ENCODE peak calls at places on chromosomes 12 and 14, in eight cellular contexts. D is neural progenitor cell; O is kidney; L is bronchial epithelial cell; T is fibroblast of pulmonary artery; Z is A549; K is naive thymus-derived CD4-positive, alpha-beta T cell; H is HFF-Myc. F is an unnamed sample.

GRCh38 chr12:111664961-111665865 is 20.5 kb downstream of the BRAP start:
- DNase-seq in O (no peak), T (no peak), D (no peak), L (no peak), K (no peak), Z (no peak), H (no peak), F (no peak)

GRCh38 chr12:57513266-57513665 is 7.0 kb downstream of the DDIT3 start:
- DNase-seq in O (no peak), L (no peak), T (no peak), Z (no peak), K (no peak), D (no peak), H (no peak), F (no peak)

GRCh38 chr14:104138098-104138890 is at the start of gene KIF26A:
- DNase-seq in D (peak), O (peak), H (no peak), K (no peak), Z (peak), L (no peak), T (no peak), F (peak)

GRCh38 chr12:43675048-43675904 is 83.3 kb downstream of the PUS7L start:
- DNase-seq in H (no peak), O (no peak), L (peak), D (no peak), K (no peak), T (peak), Z (no peak), F (no peak)

GRCh38 chr12:117141097-117141898 is 42.1 kb upstream of the TESC start:
- DNase-seq in D (no peak), H (no peak), Z (no peak), O (no peak), K (no peak), T (no peak), L (no peak), F (no peak)

GRCh38 chr14:26261368-26262122 is 336.3 kb downstream of the NOVA1 start:
- DNase-seq in L (no peak), O (no peak), D (peak), Z (no peak), H (no peak), K (no peak), T (no peak), F (no peak)

GRCh38 chr12:6684609-6685008 is 4.6 kb downstream of the ZNF384 start:
- DNase-seq in O (no peak), L (no peak), D (peak), T (peak), K (no peak), Z (peak), H (no peak), F (peak)

GRCh38 chr12:89529738-89530137 is 3.9 kb upstream of the POC1B start:
- DNase-seq in D (peak), O (no peak), H (no peak), L (peak), K (no peak), Z (peak), T (peak), F (peak)

GRCh38 chr14:20002319-20002718 is 356 bp downstream of the OR4Q2 start:
- DNase-seq in H (no peak), L (no peak), Z (no peak), O (no peak), D (no peak), T (no peak), K (no peak), F (no peak)

GRCh38 chr14:95482967-95483842 is 33.2 kb downstream of the SYNE3 start:
- DNase-seq in O (peak), H (peak), T (peak), L (peak), D (no peak), K (no peak), Z (peak), F (no peak)

GRCh38 chr12:108616941-108617858 is 16.5 kb downstream of the SELPLG start:
- DNase-seq in D (no peak), H (no peak), Z (peak), T (no peak), L (no peak), O (no peak), K (peak), F (peak)

GRCh38 chr14:97977711-97978261 is 1180.6 kb downstream of the VRK1 start:
- DNase-seq in K (peak), H (no peak), D (no peak), L (peak), Z (no peak), O (peak), T (peak), F (peak)

DNA sequence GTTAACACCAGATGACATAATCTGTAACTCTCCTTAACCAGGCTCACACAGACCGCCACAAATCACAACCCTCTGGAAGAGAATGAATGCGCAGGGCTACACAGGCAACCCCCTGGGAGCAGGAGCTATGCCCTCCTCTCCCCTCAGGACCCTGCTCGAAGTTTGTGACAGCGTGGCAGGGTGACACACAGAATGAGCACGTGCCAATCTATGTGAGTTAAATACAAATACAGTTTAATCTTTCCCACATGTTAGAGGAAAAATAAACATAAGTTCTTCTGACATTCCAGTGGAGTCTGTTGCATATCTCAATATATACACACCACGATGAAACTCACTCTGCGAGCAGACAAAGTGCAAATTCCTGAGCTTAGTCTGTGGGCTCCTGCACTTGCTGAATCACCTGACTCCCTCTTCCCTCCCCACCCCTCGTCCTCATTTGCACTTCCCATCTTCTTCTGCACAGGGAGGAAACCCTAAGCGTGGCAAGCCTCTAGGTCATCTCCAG is 37.6 kb downstream of the BCAT1 start:
- DNase-seq in H (peak), O (no peak), T (peak), L (no peak), D (no peak), K (no peak), Z (no peak), F (no peak)
- H3K4me3 ChIP-seq in H (no peak), O (no peak), T (no peak), L (no peak), D (no peak), K (no peak), Z (no peak), F (no peak)

DNA sequence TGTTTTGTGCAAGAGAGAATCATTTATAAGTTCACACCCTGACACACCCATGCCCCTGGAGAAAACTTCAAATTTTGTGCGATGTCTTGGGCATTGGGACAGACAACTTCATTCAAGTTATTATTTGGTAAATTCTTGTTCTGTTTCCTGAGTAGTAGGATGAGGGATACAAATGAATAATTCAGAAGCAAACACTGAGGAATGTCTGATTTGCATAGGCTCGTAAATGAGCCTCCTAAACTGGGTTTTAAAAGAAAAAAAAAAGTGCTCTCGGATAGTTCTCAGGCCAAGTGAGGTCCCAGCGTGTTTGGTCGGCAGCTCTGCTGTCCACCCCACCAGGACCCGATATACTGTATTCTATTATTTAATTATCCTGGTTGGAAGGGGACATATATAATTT is 134.7 kb upstream of the CPM start:
- DNase-seq in Z (no peak), D (no peak), O (no peak), L (no peak), K (no peak), T (no peak), H (no peak), F (no peak)
- H3K4me3 ChIP-seq in Z (no peak), D (no peak), O (no peak), L (no peak), K (no peak), T (no peak), H (no peak), F (no peak)

DNA sequence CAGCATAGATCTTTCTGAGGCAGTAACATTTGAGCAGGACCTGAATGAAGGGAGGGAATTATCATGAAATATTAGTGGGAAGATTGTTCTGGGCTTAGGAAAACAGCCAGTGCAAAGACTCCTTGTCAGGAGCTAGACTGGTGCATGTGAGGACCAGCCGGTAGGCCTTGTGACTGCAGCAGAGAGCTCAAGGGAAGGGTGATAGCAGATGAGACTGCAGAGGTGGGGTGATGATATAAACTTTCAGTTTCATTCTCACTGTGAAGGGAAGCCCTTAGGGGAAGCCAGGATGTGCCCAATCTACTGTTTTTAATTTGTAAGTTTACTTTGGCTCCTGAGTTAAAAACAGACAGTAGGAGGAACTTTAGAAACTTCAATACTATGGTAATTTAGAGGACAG is 12.4 kb downstream of the IL22 start:
- DNase-seq in K (peak), H (no peak), L (no peak), O (no peak), T (no peak), Z (no peak), D (no peak), F (peak)
- H3K4me3 ChIP-seq in K (no peak), H (no peak), L (no peak), O (no peak), T (no peak), Z (no peak), D (no peak), F (no peak)

GRCh38 chr12:52214421-52214802 is 18.6 kb upstream of the KRT7 start:
- DNase-seq in Z (no peak), O (peak), H (no peak), K (no peak), D (no peak), T (no peak), L (no peak), F (no peak)

GRCh38 chr12:52217223-52217622 is 15.8 kb upstream of the KRT7 start:
- DNase-seq in T (no peak), Z (no peak), H (no peak), O (peak), K (no peak), L (peak), D (no peak), F (no peak)

GRCh38 chr12:52216107-52216506 is 16.9 kb upstream of the KRT7 start:
- DNase-seq in T (no peak), K (no peak), O (no peak), H (no peak), L (no peak), D (peak), Z (no peak), F (no peak)

GRCh38 chr12:52215587-52216031 is 17.4 kb upstream of the KRT7 start:
- DNase-seq in K (no peak), H (no peak), Z (peak), O (peak), T (no peak), D (no peak), L (peak), F (no peak)

DNA sequence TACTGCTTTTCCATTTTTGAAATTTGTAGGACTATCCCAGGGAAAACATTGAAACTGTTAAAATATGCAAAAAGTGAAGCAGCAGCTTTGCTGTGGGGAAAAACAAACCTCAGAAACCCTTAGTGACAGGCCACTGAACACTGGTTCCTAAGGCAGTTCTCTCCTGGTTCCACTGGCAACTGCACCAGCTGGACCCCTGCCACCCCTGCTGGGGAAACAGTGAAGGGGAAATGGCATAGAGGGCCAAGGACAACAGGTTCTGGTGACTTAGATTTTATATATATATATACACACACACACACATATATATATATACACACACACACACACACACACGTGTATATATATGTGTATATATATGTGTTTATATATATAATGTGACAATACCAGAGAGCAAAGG is 16.2 kb upstream of the KRT7 start:
- DNase-seq in O (peak), K (no peak), D (no peak), H (no peak), Z (no peak), L (no peak), T (no peak), F (no peak)
- H3K4me3 ChIP-seq in O (no peak), K (no peak), D (no peak), H (no peak), Z (no peak), L (no peak), T (no peak), F (no peak)

GRCh38 chr12:100795193-100796179 is 910 bp downstream of the ANO4 start:
- DNase-seq in H (no peak), K (no peak), D (no peak), O (no peak), Z (no peak), T (no peak), L (no peak), F (no peak)
- H3K4me3 ChIP-seq in H (no peak), K (no peak), D (peak), O (no peak), Z (no peak), T (no peak), L (no peak), F (no peak)

GRCh38 chr14:92655802-92656201 is 92.6 kb downstream of the LGMN start:
- DNase-seq in L (no peak), D (no peak), Z (no peak), K (no peak), O (no peak), T (no peak), H (no peak), F (no peak)

GRCh38 chr14:92653162-92653651 is 95.2 kb downstream of the LGMN start:
- DNase-seq in L (no peak), Z (no peak), H (no peak), O (no peak), T (no peak), D (no peak), K (no peak), F (no peak)

GRCh38 chr14:92654206-92654901 is 94.1 kb downstream of the LGMN start:
- DNase-seq in O (no peak), L (no peak), T (no peak), H (no peak), Z (no peak), K (no peak), D (no peak), F (no peak)

GRCh38 chr14:92656306-92656705 is 92.1 kb downstream of the LGMN start:
- DNase-seq in Z (no peak), L (no peak), O (no peak), D (no peak), H (no peak), T (no peak), K (no peak), F (no peak)

DNA sequence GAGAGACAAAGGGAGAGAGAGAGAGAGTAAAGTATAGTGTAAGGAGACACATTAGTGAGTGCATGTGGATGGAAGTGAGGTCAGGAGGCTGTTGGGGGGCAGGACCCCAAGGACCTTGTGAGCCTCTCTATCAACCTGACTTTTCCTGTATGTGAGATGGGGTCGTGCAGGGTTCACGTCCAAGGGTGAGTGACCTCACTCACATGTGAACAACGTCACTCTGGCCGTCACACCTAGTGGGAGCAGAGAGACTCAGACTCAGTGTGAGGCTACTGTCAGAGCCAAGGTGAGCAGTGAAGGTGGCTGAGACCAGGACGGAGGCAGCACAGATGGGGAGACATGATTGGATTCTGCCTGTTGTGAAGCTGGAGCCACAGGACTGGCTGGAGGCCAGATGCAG is 93.1 kb downstream of the LGMN start:
- DNase-seq in T (no peak), Z (no peak), D (no peak), L (no peak), K (no peak), H (no peak), O (no peak), F (no peak)
- H3K4me3 ChIP-seq in T (no peak), Z (no peak), D (no peak), L (no peak), K (peak), H (no peak), O (no peak), F (no peak)

GRCh38 chr14:60652674-60653387 is 3.6 kb upstream of the SIX1 start:
- DNase-seq in T (no peak), L (no peak), H (no peak), K (no peak), D (peak), Z (no peak), O (peak), F (no peak)
- H3K4me3 ChIP-seq in T (no peak), L (no peak), H (peak), K (no peak), D (peak), Z (no peak), O (no peak), F (no peak)

DNA sequence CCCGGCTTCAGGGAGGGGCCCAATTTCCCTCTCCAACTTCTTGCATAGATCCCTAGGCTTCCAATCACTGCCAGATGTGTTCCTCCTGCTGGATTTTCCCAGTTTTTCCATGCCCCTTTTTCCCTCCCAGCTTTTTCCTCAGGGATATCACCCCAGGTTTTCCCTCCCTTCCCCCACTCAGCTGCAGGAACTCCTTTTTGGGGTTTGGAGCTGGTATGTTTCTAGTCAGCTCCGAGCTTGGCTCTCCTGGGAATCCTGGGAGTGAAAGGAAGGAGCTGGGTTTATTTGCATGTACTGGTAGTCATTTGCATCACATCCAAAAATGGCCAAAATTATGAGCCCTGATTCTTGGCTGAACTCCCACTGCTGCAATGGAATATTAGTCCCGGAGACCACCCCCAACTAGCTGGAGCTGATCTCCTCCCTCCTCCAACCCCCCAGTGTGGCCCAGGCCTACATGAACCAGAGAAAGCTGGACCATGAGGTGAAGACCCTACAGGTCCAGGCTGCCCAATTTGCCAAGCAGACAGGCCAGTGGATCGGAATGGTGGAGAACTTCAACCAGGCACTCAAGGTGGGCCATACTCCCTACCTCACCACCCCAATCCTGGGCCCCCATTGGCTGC is 1.4 kb upstream of the RDH5 start:
- DNase-seq in K (no peak), O (no peak), Z (no peak), D (no peak), H (no peak), L (no peak), T (no peak), F (no peak)
- H3K4me3 ChIP-seq in K (no peak), O (no peak), Z (no peak), D (peak), H (peak), L (no peak), T (no peak), F (no peak)

DNA sequence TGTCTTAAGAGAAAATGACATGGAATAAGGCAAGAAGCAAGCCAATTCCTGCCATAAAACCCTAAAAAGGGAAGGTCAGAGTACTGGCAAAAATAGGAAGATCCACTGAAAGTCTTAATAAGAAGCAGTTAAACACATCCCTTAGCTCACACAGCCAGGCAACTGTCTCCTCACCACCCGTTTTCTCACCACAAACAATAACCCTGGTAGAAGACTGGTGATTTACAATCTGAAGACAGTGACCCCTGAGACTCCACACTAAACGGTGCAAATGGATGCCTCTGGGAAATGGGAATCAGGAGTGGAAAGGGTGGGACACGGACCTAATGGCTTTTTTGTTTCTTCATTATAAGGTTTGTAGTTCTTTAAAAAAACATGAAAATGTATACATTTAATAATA is 37.4 kb downstream of the LGR5 start:
- DNase-seq in H (no peak), T (no peak), Z (no peak), D (no peak), O (no peak), L (no peak), K (no peak), F (no peak)
- H3K4me3 ChIP-seq in H (no peak), T (no peak), Z (no peak), D (no peak), O (no peak), L (no peak), K (no peak), F (no peak)

F was measured in Jurkat, Clone E6-1.